ENCODE peak calls at places on chromosomes 7 and 10, in six cellular contexts. One of them, this sample, is unnamed.

GRCh38 chr10:22218448-22218847 is 633 bp upstream of the EBLN1 start:
- DNase-seq in breast epithelium: no peak
- DNase-seq in heart right ventricle: no peak
- DNase-seq in HCT116: peak
- DNase-seq in K562: peak
- DNase-seq in astrocyte of the cerebellum: no peak
- DNase-seq in this sample: no peak

GRCh38 chr7:149854611-149855367 is 16.6 kb downstream of the ZNF862 start:
- DNase-seq in breast epithelium: peak
- DNase-seq in heart right ventricle: peak
- DNase-seq in HCT116: peak
- DNase-seq in K562: peak
- DNase-seq in astrocyte of the cerebellum: no peak
- DNase-seq in this sample: no peak

GRCh38 chr7:158695726-158696452 is 8.7 kb downstream of the NCAPG2 start:
- DNase-seq in breast epithelium: peak
- DNase-seq in heart right ventricle: peak
- DNase-seq in HCT116: peak
- DNase-seq in K562: peak
- DNase-seq in astrocyte of the cerebellum: peak
- DNase-seq in this sample: peak

GRCh38 chr10:92729886-92730285 is 40.1 kb downstream of the HHEX start:
- DNase-seq in breast epithelium: no peak
- DNase-seq in heart right ventricle: no peak
- DNase-seq in HCT116: no peak
- DNase-seq in K562: no peak
- DNase-seq in astrocyte of the cerebellum: no peak
- DNase-seq in this sample: no peak

GRCh38 chr7:78063758-78064157 is 265.2 kb downstream of the PHTF2 start:
- DNase-seq in breast epithelium: no peak
- DNase-seq in heart right ventricle: no peak
- DNase-seq in HCT116: no peak
- DNase-seq in K562: no peak
- DNase-seq in astrocyte of the cerebellum: no peak
- DNase-seq in this sample: no peak

GRCh38 chr7:69502358-69502757 is 95.9 kb upstream of the AUTS2 start:
- DNase-seq in breast epithelium: no peak
- DNase-seq in heart right ventricle: no peak
- DNase-seq in HCT116: no peak
- DNase-seq in K562: no peak
- DNase-seq in astrocyte of the cerebellum: no peak
- DNase-seq in this sample: no peak

GRCh38 chr10:125708971-125709503 is 10.5 kb upstream of the EDRF1 start:
- DNase-seq in breast epithelium: no peak
- DNase-seq in heart right ventricle: no peak
- DNase-seq in HCT116: no peak
- DNase-seq in K562: no peak
- DNase-seq in astrocyte of the cerebellum: no peak
- DNase-seq in this sample: no peak

GRCh38 chr10:127472976-127473375 is 76.1 kb upstream of the NPS start:
- DNase-seq in breast epithelium: no peak
- DNase-seq in heart right ventricle: no peak
- DNase-seq in HCT116: no peak
- DNase-seq in K562: no peak
- DNase-seq in astrocyte of the cerebellum: no peak
- DNase-seq in this sample: no peak

GRCh38 chr10:122550427-122550826 is 10.1 kb upstream of the DMBT1 start:
- DNase-seq in breast epithelium: no peak
- DNase-seq in heart right ventricle: no peak
- DNase-seq in HCT116: no peak
- DNase-seq in K562: no peak
- DNase-seq in astrocyte of the cerebellum: no peak
- DNase-seq in this sample: no peak

GRCh38 chr10:78961760-78962159 is 107.0 kb upstream of the ZMIZ1 start:
- DNase-seq in breast epithelium: no peak
- DNase-seq in heart right ventricle: no peak
- DNase-seq in HCT116: no peak
- DNase-seq in K562: no peak
- DNase-seq in astrocyte of the cerebellum: no peak
- DNase-seq in this sample: no peak

GRCh38 chr7:18393465-18394118 is 102.0 kb upstream of the HDAC9 start:
- DNase-seq in breast epithelium: no peak
- DNase-seq in heart right ventricle: no peak
- DNase-seq in HCT116: no peak
- DNase-seq in K562: no peak
- DNase-seq in astrocyte of the cerebellum: no peak
- DNase-seq in this sample: no peak

GRCh38 chr7:50330254-50330653 is 25.7 kb downstream of the IKZF1 start:
- DNase-seq in breast epithelium: no peak
- DNase-seq in heart right ventricle: no peak
- DNase-seq in HCT116: no peak
- DNase-seq in K562: no peak
- DNase-seq in astrocyte of the cerebellum: no peak
- DNase-seq in this sample: no peak

GRCh38 chr10:32846974-32847373 is 111.1 kb downstream of the ITGB1 start:
- DNase-seq in breast epithelium: no peak
- DNase-seq in heart right ventricle: no peak
- DNase-seq in HCT116: no peak
- DNase-seq in K562: no peak
- DNase-seq in astrocyte of the cerebellum: no peak
- DNase-seq in this sample: no peak

GRCh38 chr7:85682819-85683218 is 496.0 kb upstream of the SEMA3D start:
- DNase-seq in breast epithelium: no peak
- DNase-seq in heart right ventricle: no peak
- DNase-seq in HCT116: no peak
- DNase-seq in K562: no peak
- DNase-seq in astrocyte of the cerebellum: peak
- DNase-seq in this sample: no peak

GRCh38 chr7:9125246-9125645 is 691.8 kb downstream of the NXPH1 start:
- DNase-seq in breast epithelium: no peak
- DNase-seq in heart right ventricle: no peak
- DNase-seq in HCT116: no peak
- DNase-seq in K562: no peak
- DNase-seq in astrocyte of the cerebellum: no peak
- DNase-seq in this sample: no peak

GRCh38 chr7:157310676-157311185 is 26.1 kb upstream of the DNAJB6 start:
- DNase-seq in breast epithelium: peak
- DNase-seq in heart right ventricle: no peak
- DNase-seq in HCT116: no peak
- DNase-seq in K562: no peak
- DNase-seq in astrocyte of the cerebellum: no peak
- DNase-seq in this sample: no peak

GRCh38 chr10:21797984-21798765 is 205.4 kb downstream of the DNAJC1 start:
- DNase-seq in breast epithelium: no peak
- DNase-seq in heart right ventricle: no peak
- DNase-seq in HCT116: no peak
- DNase-seq in K562: no peak
- DNase-seq in astrocyte of the cerebellum: no peak
- DNase-seq in this sample: no peak

GRCh38 chr7:48251766-48252165 is 80.5 kb downstream of the ABCA13 start:
- DNase-seq in breast epithelium: no peak
- DNase-seq in heart right ventricle: no peak
- DNase-seq in HCT116: no peak
- DNase-seq in K562: no peak
- DNase-seq in astrocyte of the cerebellum: no peak
- DNase-seq in this sample: no peak

GRCh38 chr7:17132726-17133125 is 165.7 kb upstream of the AHR start:
- DNase-seq in breast epithelium: no peak
- DNase-seq in heart right ventricle: no peak
- DNase-seq in HCT116: no peak
- DNase-seq in K562: no peak
- DNase-seq in astrocyte of the cerebellum: no peak
- DNase-seq in this sample: no peak

GRCh38 chr10:29924436-29924835 is 134.9 kb downstream of the JCAD start:
- DNase-seq in breast epithelium: no peak
- DNase-seq in heart right ventricle: no peak
- DNase-seq in HCT116: no peak
- DNase-seq in K562: no peak
- DNase-seq in astrocyte of the cerebellum: no peak
- DNase-seq in this sample: no peak

GRCh38 chr7:44964384-44964830 is 14.4 kb downstream of the MYO1G start:
- DNase-seq in breast epithelium: no peak
- DNase-seq in heart right ventricle: no peak
- DNase-seq in HCT116: no peak
- DNase-seq in K562: no peak
- DNase-seq in astrocyte of the cerebellum: no peak
- DNase-seq in this sample: no peak

GRCh38 chr10:119896061-119896655 is 3.6 kb downstream of the SEC23IP start:
- DNase-seq in breast epithelium: no peak
- DNase-seq in heart right ventricle: no peak
- DNase-seq in HCT116: no peak
- DNase-seq in K562: no peak
- DNase-seq in astrocyte of the cerebellum: peak
- DNase-seq in this sample: no peak

GRCh38 chr7:105841866-105842265 is 34.5 kb downstream of the ATXN7L1 start:
- DNase-seq in breast epithelium: peak
- DNase-seq in heart right ventricle: no peak
- DNase-seq in HCT116: no peak
- DNase-seq in K562: no peak
- DNase-seq in astrocyte of the cerebellum: no peak
- DNase-seq in this sample: no peak

DNA sequence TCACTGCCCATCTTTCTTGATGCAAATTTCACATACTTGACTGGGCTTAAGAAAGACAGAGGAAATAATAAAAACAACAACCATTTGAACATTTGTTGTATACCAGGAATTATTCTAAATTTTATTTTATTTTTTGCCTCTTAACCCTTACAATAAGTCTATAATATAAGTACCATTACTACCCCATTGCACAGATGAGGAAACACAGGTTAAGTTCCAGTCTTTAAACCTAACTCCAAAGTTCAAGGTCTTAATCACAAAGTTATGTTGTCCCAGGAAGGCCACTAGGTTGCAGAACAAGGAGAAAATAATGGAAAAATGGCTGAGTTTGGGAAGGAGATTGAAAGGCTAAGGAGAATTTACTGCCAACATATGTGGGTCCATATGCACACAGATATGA is 3.5 kb downstream of the FKBP14 start:
- DNase-seq in breast epithelium: no peak
- DNase-seq in heart right ventricle: no peak
- DNase-seq in HCT116: no peak
- DNase-seq in K562: no peak
- DNase-seq in astrocyte of the cerebellum: no peak
- DNase-seq in this sample: no peak
- H3K4me3 ChIP-seq in breast epithelium: no peak
- H3K4me3 ChIP-seq in heart right ventricle: no peak
- H3K4me3 ChIP-seq in HCT116: no peak
- H3K4me3 ChIP-seq in K562: no peak
- H3K4me3 ChIP-seq in astrocyte of the cerebellum: no peak
- H3K4me3 ChIP-seq in this sample: no peak

DNA sequence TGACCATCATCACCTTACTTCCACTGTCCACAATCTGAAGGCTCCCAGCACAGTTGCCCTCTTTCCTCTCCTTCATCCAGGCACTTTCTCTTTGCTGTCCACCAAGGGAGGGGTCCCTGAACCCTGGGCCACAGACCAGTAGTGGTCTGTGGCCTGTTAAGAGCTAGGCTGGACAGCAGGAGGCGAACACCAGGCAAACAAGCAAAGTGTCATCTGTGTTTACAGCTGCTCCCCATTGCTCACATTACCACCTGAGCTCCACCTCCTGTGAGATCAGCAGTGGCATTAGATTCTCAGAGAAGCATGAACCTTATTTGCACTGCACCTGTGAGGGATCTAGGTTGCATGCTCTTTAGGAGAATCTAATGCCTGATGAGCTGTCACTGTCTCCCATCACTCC is 27.7 kb downstream of the FZD1 start:
- DNase-seq in breast epithelium: no peak
- DNase-seq in heart right ventricle: no peak
- DNase-seq in HCT116: no peak
- DNase-seq in K562: no peak
- DNase-seq in astrocyte of the cerebellum: no peak
- DNase-seq in this sample: no peak
- TF ChIP-seq CTCF in breast epithelium: no peak
- TF ChIP-seq CTCF in heart right ventricle: no peak
- TF ChIP-seq CTCF in HCT116: peak
- TF ChIP-seq CTCF in K562: peak
- TF ChIP-seq CTCF in astrocyte of the cerebellum: no peak
- TF ChIP-seq CTCF in this sample: peak

GRCh38 chr10:5619366-5620211 is 46.8 kb downstream of the ASB13 start:
- DNase-seq in breast epithelium: no peak
- DNase-seq in heart right ventricle: no peak
- DNase-seq in HCT116: no peak
- DNase-seq in K562: no peak
- DNase-seq in astrocyte of the cerebellum: peak
- DNase-seq in this sample: no peak
- H3K4me3 ChIP-seq in breast epithelium: no peak
- H3K4me3 ChIP-seq in heart right ventricle: no peak
- H3K4me3 ChIP-seq in HCT116: no peak
- H3K4me3 ChIP-seq in K562: no peak
- H3K4me3 ChIP-seq in astrocyte of the cerebellum: no peak
- H3K4me3 ChIP-seq in this sample: no peak

GRCh38 chr7:2316578-2316977 is 2.3 kb upstream of the SNX8 start:
- DNase-seq in breast epithelium: no peak
- DNase-seq in heart right ventricle: no peak
- DNase-seq in HCT116: no peak
- DNase-seq in K562: no peak
- DNase-seq in astrocyte of the cerebellum: no peak
- DNase-seq in this sample: no peak

GRCh38 chr7:2317556-2318293 is 3.5 kb upstream of the SNX8 start:
- DNase-seq in breast epithelium: no peak
- DNase-seq in heart right ventricle: no peak
- DNase-seq in HCT116: no peak
- DNase-seq in K562: no peak
- DNase-seq in astrocyte of the cerebellum: no peak
- DNase-seq in this sample: no peak

GRCh38 chr7:2315787-2316186 is 1.5 kb upstream of the SNX8 start:
- DNase-seq in breast epithelium: no peak
- DNase-seq in heart right ventricle: no peak
- DNase-seq in HCT116: no peak
- DNase-seq in K562: no peak
- DNase-seq in astrocyte of the cerebellum: no peak
- DNase-seq in this sample: no peak

GRCh38 chr7:2325028-2325625 is 10.9 kb upstream of the SNX8 start:
- DNase-seq in breast epithelium: no peak
- DNase-seq in heart right ventricle: no peak
- DNase-seq in HCT116: no peak
- DNase-seq in K562: peak
- DNase-seq in astrocyte of the cerebellum: no peak
- DNase-seq in this sample: no peak

GRCh38 chr7:2321020-2321419 is 6.8 kb upstream of the SNX8 start:
- DNase-seq in breast epithelium: no peak
- DNase-seq in heart right ventricle: no peak
- DNase-seq in HCT116: no peak
- DNase-seq in K562: no peak
- DNase-seq in astrocyte of the cerebellum: no peak
- DNase-seq in this sample: no peak
- TF ChIP-seq CTCF in breast epithelium: no peak
- TF ChIP-seq CTCF in heart right ventricle: no peak
- TF ChIP-seq CTCF in HCT116: peak
- TF ChIP-seq CTCF in K562: peak
- TF ChIP-seq CTCF in astrocyte of the cerebellum: peak
- TF ChIP-seq CTCF in this sample: no peak

This sample was measured in epithelial cell of proximal tubule.